ENCODE peak calls at places on chromosomes 5 and 9, in seven cellular contexts. I is G401; J is iris pigment epithelial cell; R is GM20000; V is stimulated activated CD4-positive, alpha-beta T cell treated with anti-CD3 and anti-CD28 coated beads, Interleukin-4, amount 100 ng/mL, for 48 hours; L is cardiac septum; Y is NCI-H1436 treated with DMSO at 0.1 percent for 48 hours. O is an unnamed sample.

GRCh38 chr5:58156354-58156753 is 303.5 kb downstream of the PLK2 start:
- DNase-seq in I (no peak), J (peak; percentile 3), R (no peak), V (no peak), L (no peak), Y (no peak), O (no peak)

GRCh38 chr9:136544549-136545064 is 1.2 kb downstream of the NOTCH1 start:
- DNase-seq in I (no peak), J (peak; percentile 11), R (peak; percentile 87), V (peak; percentile 62), L (peak; percentile 90), Y (no peak), O (peak; percentile 60)

GRCh38 chr5:151095341-151096000 is 14.6 kb upstream of the TNIP1 start:
- DNase-seq in I (no peak), J (no peak), R (no peak), V (no peak), L (no peak), Y (no peak), O (no peak)

GRCh38 chr5:79257314-79257713 is 21.4 kb downstream of the JMY start:
- DNase-seq in I (no peak), J (no peak), R (no peak), V (no peak), L (no peak), Y (no peak), O (no peak)

GRCh38 chr5:104367978-104368377 is 805.4 kb upstream of the NUDT12 start:
- DNase-seq in I (no peak), J (no peak), R (no peak), V (no peak), L (no peak), Y (no peak), O (no peak)

GRCh38 chr9:87812375-87813118 is 70.1 kb upstream of the SPATA31E1 start:
- DNase-seq in I (no peak), J (peak; percentile 90), R (peak; percentile 45), V (peak; percentile 48), L (no peak), Y (no peak), O (no peak)

GRCh38 chr5:7397005-7397546 is 1.1 kb downstream of the ADCY2 start:
- DNase-seq in I (no peak), J (no peak), R (no peak), V (no peak), L (no peak), Y (no peak), O (no peak)

GRCh38 chr9:37840560-37841194 is 40.1 kb downstream of the DCAF10 start:
- DNase-seq in I (no peak), J (peak; percentile 89), R (no peak), V (peak; percentile 2), L (no peak), Y (no peak), O (no peak)

GRCh38 chr5:40288791-40289475 is 390.8 kb upstream of the PTGER4 start:
- DNase-seq in I (no peak), J (no peak), R (no peak), V (no peak), L (no peak), Y (no peak), O (no peak)

GRCh38 chr9:12748016-12748415 is 26.8 kb upstream of the LURAP1L start:
- DNase-seq in I (no peak), J (peak; percentile 68), R (no peak), V (no peak), L (no peak), Y (no peak), O (no peak)

GRCh38 chr9:91580136-91580535 is 156.5 kb upstream of the NFIL3 start:
- DNase-seq in I (no peak), J (peak; percentile 34), R (no peak), V (no peak), L (no peak), Y (no peak), O (no peak)

GRCh38 chr5:173012882-173013281 is 29.3 kb downstream of the ATP6V0E1 start:
- DNase-seq in I (no peak), J (peak; percentile 44), R (no peak), V (no peak), L (no peak), Y (no peak), O (no peak)

GRCh38 chr9:13431137-13431536 is 151.6 kb upstream of the MPDZ start:
- DNase-seq in I (no peak), J (no peak), R (no peak), V (no peak), L (no peak), Y (no peak), O (no peak)

GRCh38 chr5:32233696-32234447 is 59.8 kb upstream of the GOLPH3 start:
- DNase-seq in I (peak; percentile 57), J (peak; percentile 91), R (no peak), V (no peak), L (no peak), Y (no peak), O (no peak)

GRCh38 chr5:170612256-170612656 is 108.4 kb downstream of the KCNIP1 start:
- DNase-seq in I (no peak), J (no peak), R (no peak), V (no peak), L (no peak), Y (no peak), O (no peak)

GRCh38 chr9:22392523-22392922 is 54.1 kb upstream of the DMRTA1 start:
- DNase-seq in I (no peak), J (no peak), R (no peak), V (no peak), L (no peak), Y (no peak), O (no peak)

GRCh38 chr5:141637266-141637692 is 482 bp downstream of the RELL2 start:
- DNase-seq in I (peak; percentile 65), J (no peak), R (peak; percentile 52), V (peak; percentile 36), L (no peak), Y (no peak), O (peak; percentile 74)

GRCh38 chr9:125977223-125977622 is 230.1 kb downstream of the PBX3 start:
- DNase-seq in I (no peak), J (peak; percentile 16), R (no peak), V (no peak), L (no peak), Y (no peak), O (no peak)

GRCh38 chr9:36818965-36819870 is 214.8 kb downstream of the PAX5 start:
- DNase-seq in I (no peak), J (no peak), R (no peak), V (no peak), L (peak; percentile 59), Y (peak; percentile 32), O (no peak)

GRCh38 chr5:52778784-52779183 is 8.9 kb upstream of the ITGA1 start:
- DNase-seq in I (no peak), J (no peak), R (no peak), V (no peak), L (no peak), Y (no peak), O (no peak)